ENCODE peak calls at places on chromosomes 2 and 18, in seven cellular contexts. A is AG09319, Y is heart left ventricle, Q is BJ, S is AG04450, C is endothelial cell, I is AG04449. K is an unnamed sample.

GRCh38 chr2:225670111-225670974 is 270.8 kb downstream of the NYAP2 start:
- DNase-seq in A (peak), Y (no peak), Q (peak), S (peak), C (no peak), I (no peak), K (no peak)

GRCh38 chr2:219419331-219420197 is 1.4 kb downstream of the DES start:
- DNase-seq in A (no peak), Y (peak), Q (no peak), S (no peak), C (no peak), I (no peak), K (no peak)

GRCh38 chr2:124501575-124502152 is 476.6 kb downstream of the CNTNAP5 start:
- DNase-seq in A (no peak), Y (no peak), Q (no peak), S (no peak), C (no peak), I (no peak), K (no peak)

GRCh38 chr2:36416370-36417165 is 61.0 kb downstream of the CRIM1 start:
- DNase-seq in A (no peak), Y (no peak), Q (no peak), S (no peak), C (no peak), I (no peak), K (no peak)

GRCh38 chr2:15767679-15768078 is 172.7 kb upstream of the MYCN start:
- DNase-seq in A (no peak), Y (no peak), Q (no peak), S (no peak), C (no peak), I (no peak), K (peak)

GRCh38 chr18:10892801-10893595 is 256.4 kb downstream of the PIEZO2 start:
- DNase-seq in A (no peak), Y (no peak), Q (no peak), S (no peak), C (no peak), I (no peak), K (no peak)

GRCh38 chr2:16425462-16426336 is 239.9 kb downstream of the CYRIA start:
- DNase-seq in A (no peak), Y (peak), Q (no peak), S (no peak), C (no peak), I (no peak), K (no peak)

GRCh38 chr2:63790491-63790890 is 51.2 kb upstream of the UGP2 start:
- DNase-seq in A (no peak), Y (no peak), Q (no peak), S (no peak), C (no peak), I (no peak), K (no peak)

GRCh38 chr2:159227467-159227866 is 59.0 kb downstream of the WDSUB1 start:
- DNase-seq in A (no peak), Y (no peak), Q (no peak), S (no peak), C (no peak), I (no peak), K (no peak)

GRCh38 chr2:119541476-119541875 is 2.8 kb upstream of the CFAP221 start:
- DNase-seq in A (no peak), Y (no peak), Q (no peak), S (no peak), C (no peak), I (no peak), K (no peak)

GRCh38 chr2:168920504-168921157 is 19.5 kb downstream of the G6PC2 start:
- DNase-seq in A (no peak), Y (no peak), Q (no peak), S (peak), C (no peak), I (no peak), K (no peak)

GRCh38 chr2:233471291-233472035 is 95.1 kb downstream of the USP40 start:
- DNase-seq in A (no peak), Y (no peak), Q (no peak), S (no peak), C (no peak), I (no peak), K (no peak)

GRCh38 chr2:10122500-10123280 is at the start of gene RRM2:
- DNase-seq in A (peak), Y (peak), Q (no peak), S (peak), C (peak), I (no peak), K (peak)

GRCh38 chr2:20143263-20143662 is 81.7 kb downstream of the SDC1 start:
- DNase-seq in A (no peak), Y (no peak), Q (no peak), S (no peak), C (no peak), I (no peak), K (no peak)

GRCh38 chr18:79687806-79688205 is 8.2 kb downstream of the CTDP1 start:
- DNase-seq in A (no peak), Y (no peak), Q (no peak), S (no peak), C (no peak), I (no peak), K (no peak)

GRCh38 chr2:135709992-135710391 is 31.7 kb upstream of the UBXN4 start:
- DNase-seq in A (no peak), Y (peak), Q (no peak), S (no peak), C (peak), I (no peak), K (peak)

GRCh38 chr2:5618271-5618670 is 73.9 kb upstream of the SOX11 start:
- DNase-seq in A (no peak), Y (no peak), Q (no peak), S (no peak), C (no peak), I (no peak), K (no peak)

GRCh38 chr18:58413667-58414628 is 214.9 kb downstream of the ALPK2 start:
- DNase-seq in A (no peak), Y (no peak), Q (no peak), S (no peak), C (no peak), I (no peak), K (no peak)

GRCh38 chr2:126932529-126932928 is 33.8 kb downstream of the TEX51 start:
- DNase-seq in A (no peak), Y (no peak), Q (no peak), S (no peak), C (no peak), I (no peak), K (no peak)

GRCh38 chr2:226699321-226699720 is 100.3 kb downstream of the IRS1 start:
- DNase-seq in A (no peak), Y (peak), Q (no peak), S (no peak), C (no peak), I (no peak), K (peak)

GRCh38 chr2:114940785-114941458 is 498.5 kb downstream of the DPP10 start:
- DNase-seq in A (no peak), Y (no peak), Q (no peak), S (no peak), C (no peak), I (no peak), K (no peak)

GRCh38 chr2:196338440-196338839 is 167.1 kb upstream of the STK17B start:
- DNase-seq in A (no peak), Y (no peak), Q (no peak), S (no peak), C (no peak), I (no peak), K (no peak)

GRCh38 chr18:13412901-13413300 is 194.3 kb downstream of the LDLRAD4 start:
- DNase-seq in A (no peak), Y (no peak), Q (no peak), S (no peak), C (no peak), I (no peak), K (no peak)

GRCh38 chr2:28608829-28609400 is 113.1 kb downstream of the PLB1 start:
- DNase-seq in A (no peak), Y (peak), Q (no peak), S (no peak), C (no peak), I (no peak), K (no peak)

GRCh38 chr18:49339146-49339545 is 121.3 kb downstream of the DYM start:
- DNase-seq in A (no peak), Y (no peak), Q (no peak), S (no peak), C (no peak), I (no peak), K (no peak)

GRCh38 chr2:18440141-18440605 is 120.3 kb downstream of the RDH14 start:
- DNase-seq in A (no peak), Y (no peak), Q (no peak), S (peak), C (no peak), I (peak), K (no peak)

GRCh38 chr18:56807883-56808282 is 156.7 kb downstream of the WDR7 start:
- DNase-seq in A (no peak), Y (no peak), Q (no peak), S (no peak), C (no peak), I (no peak), K (no peak)

GRCh38 chr2:179729961-179730360 is 131.5 kb downstream of the ZNF385B start:
- DNase-seq in A (no peak), Y (no peak), Q (no peak), S (no peak), C (no peak), I (no peak), K (no peak)

GRCh38 chr2:227655454-227655853 is 11.2 kb upstream of the SCYGR5 start:
- DNase-seq in A (peak), Y (no peak), Q (peak), S (peak), C (no peak), I (peak), K (no peak)

GRCh38 chr2:210198326-210198725 is 26.9 kb downstream of the ACADL start:
- DNase-seq in A (no peak), Y (no peak), Q (no peak), S (no peak), C (no peak), I (no peak), K (no peak)

GRCh38 chr2:12604248-12604801 is 112.4 kb upstream of the TRIB2 start:
- DNase-seq in A (no peak), Y (no peak), Q (no peak), S (no peak), C (no peak), I (no peak), K (no peak)

GRCh38 chr2:7861910-7862702 is 819.8 kb upstream of the ID2 start:
- DNase-seq in A (no peak), Y (no peak), Q (no peak), S (no peak), C (no peak), I (no peak), K (no peak)

GRCh38 chr2:66255871-66256270 is 179.1 kb upstream of the MEIS1 start:
- DNase-seq in A (no peak), Y (no peak), Q (no peak), S (no peak), C (no peak), I (no peak), K (no peak)

GRCh38 chr2:237923507-237924163 is 43.2 kb upstream of the UBE2F start:
- DNase-seq in A (peak), Y (peak), Q (peak), S (peak), C (peak), I (no peak), K (peak)

GRCh38 chr2:212811036-212811805 is 272.6 kb upstream of the ERBB4 start:
- DNase-seq in A (no peak), Y (no peak), Q (no peak), S (no peak), C (no peak), I (no peak), K (no peak)

GRCh38 chr18:74577019-74577418 is 20.7 kb upstream of the ZNF407 start:
- DNase-seq in A (no peak), Y (no peak), Q (no peak), S (no peak), C (no peak), I (no peak), K (no peak)

GRCh38 chr18:74742573-74742972 is 144.9 kb downstream of the ZNF407 start:
- DNase-seq in A (no peak), Y (no peak), Q (no peak), S (no peak), C (no peak), I (no peak), K (no peak)

GRCh38 chr2:130744287-130745117 is 10.8 kb upstream of the AMER3 start:
- DNase-seq in A (no peak), Y (peak), Q (no peak), S (no peak), C (no peak), I (no peak), K (peak)

GRCh38 chr2:208548689-208549088 is 142.1 kb downstream of the PTH2R start:
- DNase-seq in A (no peak), Y (no peak), Q (no peak), S (no peak), C (no peak), I (no peak), K (no peak)

GRCh38 chr2:208545398-208546042 is 138.9 kb downstream of the PTH2R start:
- DNase-seq in A (no peak), Y (no peak), Q (no peak), S (no peak), C (peak), I (no peak), K (no peak)

GRCh38 chr2:208546107-208546506 is 139.5 kb downstream of the PTH2R start:
- DNase-seq in A (no peak), Y (no peak), Q (no peak), S (no peak), C (no peak), I (no peak), K (no peak)

GRCh38 chr2:208549546-208550158 is 143.1 kb downstream of the PTH2R start:
- DNase-seq in A (no peak), Y (no peak), Q (no peak), S (no peak), C (no peak), I (no peak), K (no peak)

DNA sequence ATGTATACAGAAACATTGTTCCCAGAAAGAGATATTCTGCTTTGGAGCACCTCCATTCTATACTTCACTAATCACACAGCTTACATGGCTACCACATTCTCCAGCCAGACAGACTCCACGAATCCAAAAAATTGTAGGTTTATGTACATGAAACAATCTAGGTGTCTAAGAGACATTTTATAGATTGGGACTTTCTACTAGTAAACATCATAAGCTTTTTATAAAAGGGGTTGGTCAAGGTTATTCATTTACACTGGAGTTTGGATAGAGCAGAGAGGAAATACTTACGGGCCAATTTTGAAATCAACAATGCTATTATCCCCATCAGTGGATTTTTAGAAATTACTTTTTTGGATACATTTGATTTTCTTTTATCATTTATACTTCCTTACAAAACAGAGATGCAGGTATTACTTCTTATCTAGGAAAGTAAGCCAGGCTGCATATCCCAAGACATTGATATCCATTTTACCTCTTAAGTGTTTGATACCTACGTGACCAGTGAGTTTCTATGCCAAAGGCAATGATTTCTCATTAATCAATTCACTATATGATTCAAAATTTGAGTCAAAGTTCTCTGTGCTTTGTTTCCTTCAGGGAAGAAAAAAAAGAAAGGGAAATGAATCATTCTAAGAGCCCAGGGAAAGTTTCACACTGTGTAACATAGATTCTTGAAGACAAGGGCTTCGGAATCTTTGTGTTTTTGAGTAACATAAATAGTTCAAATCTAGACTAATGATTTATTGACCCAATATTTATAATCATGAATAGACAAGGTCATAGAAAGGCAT is 140.5 kb downstream of the PTH2R start:
- DNase-seq in A (no peak), Y (no peak), Q (no peak), S (no peak), C (no peak), I (no peak), K (no peak)
- TF ChIP-seq CTCF in A (no peak), Y (no peak), Q (no peak), S (no peak), C (no peak), I (no peak), K (no peak)

DNA sequence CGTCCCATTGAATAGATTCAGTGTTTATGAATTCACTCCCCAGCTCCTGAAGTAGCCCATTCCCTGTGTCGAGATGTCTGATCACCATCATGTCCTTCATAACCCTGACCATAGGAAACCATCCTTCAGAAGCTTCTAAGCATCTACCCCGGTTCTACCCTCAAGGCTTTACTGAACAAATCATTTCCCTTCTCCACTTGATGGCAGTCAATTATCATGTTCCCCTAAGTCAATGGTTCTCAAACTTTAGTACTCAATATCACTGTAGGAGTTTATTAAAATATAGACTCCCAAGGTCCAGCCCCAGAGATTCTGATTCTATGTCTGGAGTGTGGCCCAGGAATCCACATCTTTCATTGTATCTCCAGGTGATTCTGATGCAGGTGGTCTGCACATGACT is 228.4 kb upstream of the SP5 start:
- DNase-seq in A (no peak), Y (no peak), Q (no peak), S (no peak), C (no peak), I (no peak), K (no peak)
- TF ChIP-seq CTCF in A (no peak), Y (peak), Q (no peak), S (no peak), C (no peak), I (no peak), K (peak)

DNA sequence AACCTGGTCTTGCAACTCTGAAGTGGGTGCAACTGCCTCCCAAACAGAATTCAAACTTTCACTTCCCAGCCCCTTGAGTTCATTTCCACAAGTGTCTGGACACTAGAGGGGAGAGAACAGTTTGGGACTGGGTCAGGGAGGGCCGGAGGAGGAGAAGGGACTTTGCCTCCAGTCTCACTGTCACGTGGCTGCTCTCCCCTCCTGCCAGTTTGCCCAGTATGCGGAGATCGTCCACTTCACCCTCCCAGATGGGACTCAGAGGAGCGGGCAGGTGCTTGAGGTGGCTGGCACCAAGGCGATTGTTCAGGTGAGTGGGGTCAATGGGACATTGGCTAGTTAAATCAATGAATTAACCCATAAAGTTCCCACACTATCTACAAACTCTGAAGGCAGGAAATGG is 20.6 kb upstream of the ANKRD53 start:
- DNase-seq in A (no peak), Y (no peak), Q (no peak), S (no peak), C (no peak), I (no peak), K (no peak)
- TF ChIP-seq CTCF in A (no peak), Y (no peak), Q (no peak), S (no peak), C (no peak), I (no peak), K (no peak)

DNA sequence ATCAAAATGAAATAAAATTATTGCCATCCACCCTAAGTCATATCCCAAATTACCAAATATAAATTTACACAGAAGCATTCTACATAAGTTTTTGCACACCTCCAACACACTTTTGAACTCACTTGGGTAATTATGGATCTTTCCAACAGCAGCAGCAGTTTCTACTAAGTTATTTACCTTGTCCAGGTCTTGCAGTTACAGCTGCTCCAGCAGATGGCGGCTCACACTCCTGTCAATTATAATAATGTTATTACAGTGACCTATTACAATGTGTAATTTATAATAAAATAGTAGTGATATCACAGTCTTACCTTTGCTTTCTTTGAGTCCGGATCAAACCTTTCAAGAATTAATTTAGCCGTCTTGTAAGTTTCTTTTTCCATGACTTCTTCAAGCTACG is 37.9 kb downstream of the LNPK start:
- DNase-seq in A (no peak), Y (no peak), Q (no peak), S (no peak), C (no peak), I (no peak), K (no peak)
- TF ChIP-seq CTCF in A (no peak), Y (no peak), Q (no peak), S (no peak), C (no peak), I (no peak), K (no peak)

GRCh38 chr18:67104700-67105284 is 411.7 kb downstream of the DSEL start:
- DNase-seq in A (peak), Y (no peak), Q (no peak), S (peak), C (peak), I (peak), K (peak)
- TF ChIP-seq CTCF in A (peak), Y (peak), Q (peak), S (peak), C (peak), I (peak), K (peak)

GRCh38 chr2:222959358-222959757 is 92.6 kb upstream of the KCNE4 start:
- DNase-seq in A (peak), Y (no peak), Q (peak), S (peak), C (no peak), I (peak), K (no peak)
- TF ChIP-seq CTCF in A (peak), Y (no peak), Q (peak), S (peak), C (no peak), I (peak), K (no peak)

DNA sequence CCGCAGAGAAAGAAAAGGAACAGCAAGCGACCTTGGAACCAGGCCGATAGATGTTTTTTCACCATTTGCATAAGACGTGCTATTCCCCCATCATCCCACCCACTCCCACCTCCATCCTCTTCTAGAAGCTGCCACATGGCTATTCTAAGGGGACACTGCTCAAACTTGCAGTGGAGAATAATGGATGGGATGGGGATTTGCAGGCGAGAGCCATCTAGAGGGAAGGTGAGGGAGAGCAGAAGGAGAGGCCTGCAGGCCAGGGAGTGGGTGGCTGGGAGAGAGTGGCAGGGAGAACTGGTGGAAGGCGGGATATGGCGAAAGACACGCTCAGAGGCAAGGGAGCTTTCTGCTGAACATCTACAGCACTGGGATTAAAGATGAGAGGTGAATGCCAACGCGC is 84.9 kb downstream of the MAPK4 start:
- DNase-seq in A (no peak), Y (no peak), Q (no peak), S (no peak), C (peak), I (no peak), K (no peak)
- TF ChIP-seq CTCF in A (peak), Y (no peak), Q (no peak), S (no peak), C (no peak), I (no peak), K (no peak)

K was measured in Peyer's patch.